ENCODE peak calls at places on chromosomes 2 and 18, in ten cellular contexts. O is LNCaP clone FGC; C is hepatocyte; H is mesendoderm; K is activated CD4-positive, CD25-positive, alpha-beta regulatory T cell treated with anti-CD3 and anti-CD28 coated beads, Interleukin-2, amount 50 U/mL, for 72 hours; R is AML-193; P is left ventricle myocardium inferior; Q is posterior cingulate gyrus; B is CD8-positive, alpha-beta T cell; E is C1 segment of cervical spinal cord. S is an unnamed sample.

GRCh38 chr2:119114266-119114665 is 44.3 kb downstream of the C1QL2 start:
- DNase-seq in C (no peak), O (no peak), K (no peak), B (no peak), R (no peak), H (no peak), E (no peak), P (no peak), Q (no peak), S (no peak)

GRCh38 chr2:140502951-140503630 is 1627.7 kb downstream of the LRP1B start:
- DNase-seq in B (no peak), O (no peak), Q (no peak), K (no peak), H (no peak), C (no peak), P (no peak), E (no peak), R (no peak), S (no peak)

GRCh38 chr2:69576895-69577294 is 66.6 kb downstream of the AAK1 start:
- DNase-seq in Q (no peak), R (no peak), K (no peak), B (no peak), P (no peak), H (no peak), O (no peak), E (no peak), C (no peak), S (no peak)

GRCh38 chr2:101406867-101407266 is 19.6 kb upstream of the CREG2 start:
- DNase-seq in O (no peak), P (no peak), E (no peak), H (peak; percentile 60), Q (no peak), K (no peak), R (no peak), C (peak; percentile 22), B (no peak), S (no peak)

GRCh38 chr2:99488587-99488998 is 1.2 kb downstream of the REV1 start:
- DNase-seq in E (no peak), Q (no peak), P (no peak), R (peak; percentile 28), H (no peak), O (no peak), B (no peak), C (peak; percentile 39), K (no peak), S (no peak)

GRCh38 chr2:77054938-77055337 is 467.2 kb downstream of the LRRTM4 start:
- DNase-seq in Q (no peak), R (no peak), B (no peak), E (peak; percentile 0), O (no peak), H (peak; percentile 62), C (peak; percentile 29), K (no peak), P (no peak), S (peak; percentile 4)

GRCh38 chr2:30871980-30872789 is 64.9 kb upstream of the CAPN13 start:
- DNase-seq in K (no peak), Q (peak; percentile 26), B (no peak), O (no peak), R (no peak), H (peak; percentile 74), C (no peak), P (no peak), E (no peak), S (no peak)

GRCh38 chr2:122525341-122525740 is 769.9 kb downstream of the TSN start:
- DNase-seq in R (no peak), Q (no peak), E (no peak), O (no peak), P (no peak), B (no peak), H (no peak), C (no peak), K (no peak), S (no peak)

GRCh38 chr2:43519711-43520221 is 76.1 kb downstream of the THADA start:
- DNase-seq in Q (no peak), H (no peak), E (no peak), R (peak; percentile 54), O (no peak), P (no peak), C (no peak), K (no peak), B (no peak), S (no peak)

GRCh38 chr18:3451166-3451988 is 1.4 kb downstream of the TGIF1 start:
- DNase-seq in O (no peak), K (peak; percentile 78), E (peak; percentile 91), R (peak; percentile 48), H (peak; percentile 90), C (peak; percentile 96), P (peak; percentile 95), B (peak; percentile 77), Q (peak; percentile 79), S (peak; percentile 62)

GRCh38 chr18:11767329-11767728 is 78.3 kb downstream of the GNAL start:
- DNase-seq in H (no peak), P (no peak), C (no peak), E (no peak), B (no peak), Q (no peak), R (no peak), O (no peak), K (no peak), S (no peak)

GRCh38 chr2:206083602-206084467 is 2.1 kb downstream of the INO80D start:
- DNase-seq in C (peak; percentile 34), K (no peak), E (no peak), Q (no peak), O (peak; percentile 22), H (peak; percentile 91), R (peak; percentile 26), P (no peak), B (no peak), S (peak; percentile 12)

GRCh38 chr2:121884515-121884915 is 129.1 kb downstream of the TSN start:
- DNase-seq in C (no peak), E (no peak), Q (no peak), R (no peak), B (no peak), O (no peak), K (no peak), H (peak; percentile 32), P (no peak), S (no peak)

GRCh38 chr2:217827430-217828201 is 175.2 kb downstream of the TNS1 start:
- DNase-seq in E (no peak), B (no peak), P (peak; percentile 65), C (no peak), K (no peak), Q (no peak), R (no peak), O (no peak), H (no peak), S (no peak)

GRCh38 chr2:37453024-37453423 is 108.6 kb downstream of the QPCT start:
- DNase-seq in H (peak; percentile 8), C (no peak), B (no peak), Q (no peak), E (no peak), K (no peak), R (no peak), P (no peak), O (no peak), S (no peak)

GRCh38 chr18:79396431-79397287 is 929 bp downstream of the NFATC1 start:
- DNase-seq in B (peak; percentile 41), H (peak; percentile 63), R (no peak), O (no peak), C (peak; percentile 68), Q (no peak), K (no peak), E (peak; percentile 47), P (peak; percentile 66), S (no peak)

GRCh38 chr2:240225116-240225515 is 84.7 kb upstream of the OTOS start:
- DNase-seq in P (no peak), O (no peak), K (peak; percentile 17), Q (no peak), E (no peak), C (no peak), B (no peak), R (no peak), H (no peak), S (no peak)

GRCh38 chr18:2921778-2922177 is 75.0 kb downstream of the EMILIN2 start:
- DNase-seq in B (no peak), R (no peak), C (no peak), E (no peak), H (no peak), O (no peak), P (no peak), K (no peak), Q (no peak), S (no peak)

GRCh38 chr18:58868440-58868839 is 3.8 kb downstream of the ZNF532 start:
- DNase-seq in E (no peak), K (no peak), B (no peak), R (no peak), P (no peak), C (no peak), H (no peak), Q (no peak), O (no peak), S (no peak)

GRCh38 chr2:38214209-38214717 is 138.3 kb upstream of the CYP1B1 start:
- DNase-seq in R (no peak), P (no peak), H (peak; percentile 29), B (no peak), K (no peak), Q (no peak), C (no peak), E (no peak), O (no peak), S (peak; percentile 53)

GRCh38 chr18:49582579-49582978 is 20.7 kb downstream of the LIPG start:
- DNase-seq in Q (no peak), R (no peak), P (no peak), O (no peak), H (no peak), C (peak; percentile 51), B (no peak), E (no peak), K (no peak), S (no peak)

S was measured in HEK293T.